ENCODE peak calls at places on chromosomes 16 and 17, in six cellular contexts. H is Peyer's patch; L is naive thymus-derived CD4-positive, alpha-beta T cell; E is transverse colon; U is GM23248; A is SK-N-SH. P is an unnamed sample.

GRCh38 chr17:41492351-41492750 is 2.6 kb upstream of the KRT36 start:
- DNase-seq in H (no peak), L (no peak), E (no peak), U (no peak), A (no peak), P (no peak)

GRCh38 chr16:3645504-3646347 is 8.8 kb upstream of the DNASE1 start:
- DNase-seq in H (peak; percentile 67), L (no peak), E (no peak), U (no peak), A (no peak), P (peak; percentile 23)

GRCh38 chr17:27976331-27976730 is 66.1 kb upstream of the NLK start:
- DNase-seq in H (no peak), L (no peak), E (no peak), U (no peak), A (no peak), P (no peak)

GRCh38 chr17:12627776-12628491 is 37.8 kb upstream of the MYOCD start:
- DNase-seq in H (no peak), L (no peak), E (no peak), U (no peak), A (no peak), P (no peak)

GRCh38 chr16:51152691-51153261 is 1.7 kb upstream of the SALL1 start:
- DNase-seq in H (no peak), L (no peak), E (no peak), U (peak; percentile 80), A (peak; percentile 42), P (no peak)

GRCh38 chr16:67499159-67499558 is 15.8 kb upstream of the AGRP start:
- DNase-seq in H (no peak), L (no peak), E (no peak), U (peak; percentile 63), A (no peak), P (no peak)

GRCh38 chr16:67857547-67858233 is 10.2 kb upstream of the CENPT start:
- DNase-seq in H (peak; percentile 89), L (no peak), E (peak; percentile 75), U (peak; percentile 99), A (no peak), P (peak; percentile 86)

GRCh38 chr16:12417830-12418229 is 385.9 kb downstream of the CPPED1 start:
- DNase-seq in H (no peak), L (no peak), E (no peak), U (no peak), A (no peak), P (no peak)

GRCh38 chr16:30874244-30874820 is 19.5 kb downstream of the BCL7C start:
- DNase-seq in H (no peak), L (no peak), E (peak; percentile 20), U (no peak), A (no peak), P (no peak)

GRCh38 chr17:27577124-27577761 is 53.7 kb upstream of the LGALS9 start:
- DNase-seq in H (no peak), L (no peak), E (no peak), U (peak; percentile 82), A (peak; percentile 80), P (peak; percentile 71)

GRCh38 chr17:57406131-57406980 is 150.0 kb downstream of the MSI2 start:
- DNase-seq in H (no peak), L (no peak), E (no peak), U (peak; percentile 5), A (no peak), P (no peak)

GRCh38 chr17:61097786-61098185 is 301.9 kb upstream of the TBX2 start:
- DNase-seq in H (no peak), L (no peak), E (no peak), U (no peak), A (no peak), P (no peak)

GRCh38 chr17:18236494-18236893 is 11.1 kb downstream of the LLGL1 start:
- DNase-seq in H (no peak), L (no peak), E (no peak), U (no peak), A (no peak), P (no peak)

GRCh38 chr16:53822936-53823529 is 119.1 kb downstream of the FTO start:
- DNase-seq in H (no peak), L (no peak), E (no peak), U (peak; percentile 16), A (no peak), P (no peak)

GRCh38 chr17:12856451-12856850 is 67.2 kb downstream of the ARHGAP44 start:
- DNase-seq in H (no peak), L (no peak), E (no peak), U (no peak), A (no peak), P (no peak)

GRCh38 chr17:28843810-28844137 is 1.2 kb upstream of the FAM222B start:
- DNase-seq in H (peak; percentile 15), L (no peak), E (no peak), U (no peak), A (no peak), P (no peak)

DNA sequence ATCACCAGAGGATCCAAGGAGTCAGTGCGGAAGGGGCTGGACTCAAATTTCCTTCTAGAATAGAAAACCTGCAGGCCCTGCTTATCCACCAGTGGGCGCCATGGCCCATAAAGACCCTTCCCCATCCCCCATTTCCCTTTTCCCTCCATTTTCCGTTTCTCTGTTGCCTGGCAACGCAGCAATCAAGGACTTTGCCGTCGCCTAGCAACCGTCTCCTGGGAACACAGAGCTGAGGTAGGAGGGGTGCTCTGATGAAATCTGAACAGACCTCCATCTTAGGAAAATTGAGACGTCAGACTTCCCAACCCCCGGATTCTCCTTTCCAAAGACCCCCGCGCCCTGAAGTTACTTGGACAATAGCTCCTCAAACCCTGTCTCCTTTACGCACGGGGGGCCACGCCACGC is 5.7 kb downstream of the DLG4 start:
- DNase-seq in H (no peak), L (no peak), E (peak; percentile 79), U (peak; percentile 86), A (peak; percentile 86), P (peak; percentile 83)
- H3K4me1 ChIP-seq in H (no peaks in the 10 kb centered on the region), L (peaks cover 18% of the 10 kb centered on the region), E (peaks cover 46% of the 10 kb centered on the region), U (peaks cover 27% of the 10 kb centered on the region), A (peaks cover 24% of the 10 kb centered on the region), P (peaks cover 4% of the 10 kb centered on the region)

GRCh38 chr16:1171001-1171400 is 18.1 kb downstream of the CACNA1H start:
- DNase-seq in H (no peak), L (no peak), E (no peak), U (no peak), A (no peak), P (no peak)

GRCh38 chr16:1172651-1173050 is 19.7 kb downstream of the CACNA1H start:
- DNase-seq in H (no peak), L (no peak), E (no peak), U (no peak), A (no peak), P (no peak)

GRCh38 chr16:1173778-1174451 is 21.0 kb downstream of the CACNA1H start:
- DNase-seq in H (no peak), L (no peak), E (no peak), U (no peak), A (no peak), P (no peak)

GRCh38 chr16:1170076-1170418 is 17.1 kb downstream of the CACNA1H start:
- DNase-seq in H (no peak), L (no peak), E (no peak), U (no peak), A (no peak), P (no peak)

DNA sequence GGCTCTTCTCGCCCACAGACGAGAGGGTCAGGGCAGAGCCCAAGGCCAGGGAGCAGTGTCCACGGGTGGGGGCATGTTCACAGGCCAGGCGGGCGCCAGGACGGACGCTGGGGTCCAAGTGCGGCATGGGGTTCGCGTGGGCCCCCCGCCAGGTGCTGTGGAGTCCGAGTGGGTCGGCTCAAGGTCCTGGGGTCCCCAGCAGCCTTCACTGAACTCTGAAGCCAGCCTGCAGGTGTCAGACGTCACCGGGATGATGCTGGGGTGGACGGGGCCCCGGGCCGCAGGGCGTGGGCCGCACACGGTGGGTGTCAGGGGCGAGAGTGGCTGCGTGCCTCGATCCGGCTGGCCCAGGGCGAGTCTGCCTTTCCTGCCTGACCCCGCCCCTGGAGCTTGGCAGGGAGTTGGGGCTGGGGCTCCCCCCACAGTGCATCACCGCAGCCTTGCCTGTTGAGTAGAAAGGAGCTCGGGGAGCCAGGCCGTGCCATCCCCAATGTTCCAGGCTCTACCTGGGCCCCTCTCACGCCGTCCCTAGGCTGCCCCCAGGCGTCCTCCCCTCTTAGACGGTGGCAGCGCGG is 19.0 kb downstream of the CACNA1H start:
- DNase-seq in H (no peak), L (no peak), E (peak; percentile 37), U (no peak), A (no peak), P (no peak)
- H3K27me3 ChIP-seq in H (no peaks in the 10 kb centered on the region), L (no peaks in the 10 kb centered on the region), E (no peaks in the 10 kb centered on the region), U (no peaks in the 10 kb centered on the region), A (peaks cover 83% of the 10 kb centered on the region), P (no peaks in the 10 kb centered on the region)

DNA sequence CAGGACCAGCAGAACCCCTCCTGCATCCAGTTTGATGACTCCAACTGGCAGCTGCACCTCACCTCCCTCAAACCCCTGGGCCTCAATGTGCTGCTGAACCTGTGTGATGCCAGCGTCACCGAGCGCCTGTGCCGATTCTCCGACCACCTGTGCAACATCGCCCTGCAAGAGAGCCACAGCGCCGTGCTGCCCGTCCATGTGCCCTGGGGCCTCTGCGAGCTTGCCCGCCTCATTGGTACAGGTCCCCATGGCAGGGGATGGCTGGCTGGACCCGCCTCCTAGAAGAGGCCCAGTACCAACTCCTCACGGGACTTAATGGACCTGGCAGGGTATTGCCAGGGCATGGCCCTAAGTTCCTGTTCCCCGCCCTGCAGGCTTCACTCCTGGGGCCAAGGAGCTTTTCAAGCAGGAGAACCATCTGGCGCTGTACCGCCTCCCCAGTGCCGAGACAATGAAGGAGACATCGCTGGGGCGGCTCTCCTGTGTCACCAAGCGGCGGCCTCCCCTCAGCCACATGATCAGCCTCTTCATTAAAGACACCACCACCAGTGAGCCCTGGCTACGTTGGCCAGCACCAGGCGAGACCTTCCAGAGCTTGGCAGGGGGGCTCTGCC is 22.7 kb downstream of the CASKIN2 start:
- DNase-seq in H (no peak), L (no peak), E (no peak), U (no peak), A (no peak), P (no peak)
- H3K4me1 ChIP-seq in H (peaks cover 3% of the 10 kb centered on the region), L (peaks cover 6% of the 10 kb centered on the region), E (no peaks in the 10 kb centered on the region), U (no peaks in the 10 kb centered on the region), A (no peaks in the 10 kb centered on the region), P (no peaks in the 10 kb centered on the region)

GRCh38 chr17:19460695-19461094 is 49.7 kb downstream of the RNF112 start:
- DNase-seq in H (no peak), L (no peak), E (peak; percentile 22), U (peak; percentile 24), A (no peak), P (no peak)

GRCh38 chr17:19457046-19457445 is 46.0 kb downstream of the RNF112 start:
- DNase-seq in H (no peak), L (no peak), E (no peak), U (no peak), A (no peak), P (no peak)

GRCh38 chr17:19461139-19461538 is 50.1 kb downstream of the RNF112 start:
- DNase-seq in H (no peak), L (no peak), E (no peak), U (no peak), A (no peak), P (no peak)

GRCh38 chr17:19456016-19456927 is 45.2 kb downstream of the RNF112 start:
- DNase-seq in H (no peak), L (no peak), E (no peak), U (no peak), A (no peak), P (no peak)

DNA sequence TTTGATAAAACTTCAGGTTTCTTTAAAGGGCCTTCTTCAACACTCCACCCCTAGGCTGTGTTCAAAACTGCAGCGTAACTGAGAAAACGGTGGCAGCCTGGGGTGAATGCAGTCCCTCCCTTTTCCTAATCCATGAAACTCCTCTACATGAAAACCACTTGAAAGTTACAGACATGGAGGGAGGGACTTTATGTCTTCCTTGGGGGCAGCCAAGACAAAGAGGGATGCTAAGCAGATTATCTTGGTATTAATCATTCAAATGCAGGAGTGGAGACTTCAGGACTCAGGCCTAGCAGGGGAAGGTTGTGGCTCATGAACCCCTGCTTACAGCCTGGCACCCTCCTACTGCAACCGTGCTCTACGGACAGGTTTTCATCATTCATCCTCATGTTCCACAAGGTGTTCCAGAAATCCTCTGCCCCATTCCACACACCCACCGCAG is 46.8 kb downstream of the RNF112 start:
- DNase-seq in H (no peak), L (no peak), E (no peak), U (no peak), A (no peak), P (no peak)
- H3K27me3 ChIP-seq in H (no peaks in the 10 kb centered on the region), L (no peaks in the 10 kb centered on the region), E (no peaks in the 10 kb centered on the region), U (peaks cover 13% of the 10 kb centered on the region), A (no peaks in the 10 kb centered on the region), P (no peaks in the 10 kb centered on the region)